ENCODE peak calls at places on chromosomes 11 and 22, in seven cellular contexts. One of them, this sample, is unnamed.

GRCh38 chr11:77113382-77114088 is 10.9 kb downstream of the OMP start:
- DNase-seq in heart right ventricle: no peak
- DNase-seq in left cardiac atrium: no peak
- DNase-seq in stimulated activated naive B cell treated with anti-CD40 and anti-IgM and Interleukin-4, amounts not matched to agents 10 μg/mL and 1 μg/mL and 100 μg/mL, for 72 hours: no peak
- DNase-seq in GM18507: peak
- DNase-seq in Peyer's patch: peak
- DNase-seq in stimulated activated CD8-positive, alpha-beta memory T cell treated with anti-CD3 and anti-CD28 coated beads, Interleukin-7, amount 100 ng/mL, for 1 hour: no peak
- DNase-seq in this sample: peak

GRCh38 chr11:71998649-71999310 is at the start of gene IL18BP:
- DNase-seq in left cardiac atrium: peak
- DNase-seq in GM18507: peak
- DNase-seq in stimulated activated naive B cell treated with anti-CD40 and anti-IgM and Interleukin-4, amounts not matched to agents 10 μg/mL and 1 μg/mL and 100 μg/mL, for 72 hours: no peak
- DNase-seq in heart right ventricle: no peak
- DNase-seq in stimulated activated CD8-positive, alpha-beta memory T cell treated with anti-CD3 and anti-CD28 coated beads, Interleukin-7, amount 100 ng/mL, for 1 hour: no peak
- DNase-seq in Peyer's patch: no peak
- DNase-seq in this sample: no peak

GRCh38 chr11:19368726-19369364 is 128.1 kb upstream of the E2F8 start:
- DNase-seq in Peyer's patch: no peak
- DNase-seq in stimulated activated naive B cell treated with anti-CD40 and anti-IgM and Interleukin-4, amounts not matched to agents 10 μg/mL and 1 μg/mL and 100 μg/mL, for 72 hours: no peak
- DNase-seq in GM18507: no peak
- DNase-seq in heart right ventricle: no peak
- DNase-seq in left cardiac atrium: no peak
- DNase-seq in stimulated activated CD8-positive, alpha-beta memory T cell treated with anti-CD3 and anti-CD28 coated beads, Interleukin-7, amount 100 ng/mL, for 1 hour: no peak
- DNase-seq in this sample: no peak

GRCh38 chr11:9716275-9717039 is 52.6 kb downstream of the SWAP70 start:
- DNase-seq in stimulated activated naive B cell treated with anti-CD40 and anti-IgM and Interleukin-4, amounts not matched to agents 10 μg/mL and 1 μg/mL and 100 μg/mL, for 72 hours: peak
- DNase-seq in left cardiac atrium: peak
- DNase-seq in heart right ventricle: no peak
- DNase-seq in Peyer's patch: no peak
- DNase-seq in stimulated activated CD8-positive, alpha-beta memory T cell treated with anti-CD3 and anti-CD28 coated beads, Interleukin-7, amount 100 ng/mL, for 1 hour: no peak
- DNase-seq in GM18507: no peak
- DNase-seq in this sample: peak

GRCh38 chr11:12784987-12785386 is 110.8 kb downstream of the TEAD1 start:
- DNase-seq in stimulated activated naive B cell treated with anti-CD40 and anti-IgM and Interleukin-4, amounts not matched to agents 10 μg/mL and 1 μg/mL and 100 μg/mL, for 72 hours: no peak
- DNase-seq in stimulated activated CD8-positive, alpha-beta memory T cell treated with anti-CD3 and anti-CD28 coated beads, Interleukin-7, amount 100 ng/mL, for 1 hour: no peak
- DNase-seq in left cardiac atrium: no peak
- DNase-seq in heart right ventricle: peak
- DNase-seq in Peyer's patch: no peak
- DNase-seq in GM18507: no peak
- DNase-seq in this sample: no peak

GRCh38 chr22:25196326-25196725 is 3.3 kb upstream of the CRYBB3 start:
- DNase-seq in heart right ventricle: no peak
- DNase-seq in GM18507: no peak
- DNase-seq in stimulated activated naive B cell treated with anti-CD40 and anti-IgM and Interleukin-4, amounts not matched to agents 10 μg/mL and 1 μg/mL and 100 μg/mL, for 72 hours: no peak
- DNase-seq in stimulated activated CD8-positive, alpha-beta memory T cell treated with anti-CD3 and anti-CD28 coated beads, Interleukin-7, amount 100 ng/mL, for 1 hour: no peak
- DNase-seq in Peyer's patch: no peak
- DNase-seq in left cardiac atrium: no peak
- DNase-seq in this sample: no peak

GRCh38 chr11:134756811-134757540 is 344.9 kb upstream of the B3GAT1 start:
- DNase-seq in GM18507: no peak
- DNase-seq in stimulated activated naive B cell treated with anti-CD40 and anti-IgM and Interleukin-4, amounts not matched to agents 10 μg/mL and 1 μg/mL and 100 μg/mL, for 72 hours: no peak
- DNase-seq in left cardiac atrium: no peak
- DNase-seq in Peyer's patch: no peak
- DNase-seq in stimulated activated CD8-positive, alpha-beta memory T cell treated with anti-CD3 and anti-CD28 coated beads, Interleukin-7, amount 100 ng/mL, for 1 hour: no peak
- DNase-seq in heart right ventricle: no peak
- DNase-seq in this sample: no peak

GRCh38 chr11:107757661-107758060 is 45.8 kb upstream of the SLN start:
- DNase-seq in stimulated activated CD8-positive, alpha-beta memory T cell treated with anti-CD3 and anti-CD28 coated beads, Interleukin-7, amount 100 ng/mL, for 1 hour: no peak
- DNase-seq in Peyer's patch: no peak
- DNase-seq in left cardiac atrium: no peak
- DNase-seq in heart right ventricle: no peak
- DNase-seq in GM18507: no peak
- DNase-seq in stimulated activated naive B cell treated with anti-CD40 and anti-IgM and Interleukin-4, amounts not matched to agents 10 μg/mL and 1 μg/mL and 100 μg/mL, for 72 hours: no peak
- DNase-seq in this sample: peak

GRCh38 chr11:19913236-19913892 is 200.7 kb downstream of the NAV2 start:
- DNase-seq in stimulated activated CD8-positive, alpha-beta memory T cell treated with anti-CD3 and anti-CD28 coated beads, Interleukin-7, amount 100 ng/mL, for 1 hour: no peak
- DNase-seq in stimulated activated naive B cell treated with anti-CD40 and anti-IgM and Interleukin-4, amounts not matched to agents 10 μg/mL and 1 μg/mL and 100 μg/mL, for 72 hours: no peak
- DNase-seq in GM18507: no peak
- DNase-seq in heart right ventricle: no peak
- DNase-seq in left cardiac atrium: no peak
- DNase-seq in Peyer's patch: no peak
- DNase-seq in this sample: no peak

GRCh38 chr11:47980907-47981621 is 705 bp downstream of the PTPRJ start:
- DNase-seq in stimulated activated CD8-positive, alpha-beta memory T cell treated with anti-CD3 and anti-CD28 coated beads, Interleukin-7, amount 100 ng/mL, for 1 hour: no peak
- DNase-seq in stimulated activated naive B cell treated with anti-CD40 and anti-IgM and Interleukin-4, amounts not matched to agents 10 μg/mL and 1 μg/mL and 100 μg/mL, for 72 hours: no peak
- DNase-seq in GM18507: no peak
- DNase-seq in Peyer's patch: peak
- DNase-seq in left cardiac atrium: peak
- DNase-seq in heart right ventricle: peak
- DNase-seq in this sample: peak

GRCh38 chr11:57596266-57596885 is 1.1 kb upstream of the SERPING1 start:
- DNase-seq in GM18507: no peak
- DNase-seq in left cardiac atrium: no peak
- DNase-seq in heart right ventricle: no peak
- DNase-seq in Peyer's patch: no peak
- DNase-seq in stimulated activated naive B cell treated with anti-CD40 and anti-IgM and Interleukin-4, amounts not matched to agents 10 μg/mL and 1 μg/mL and 100 μg/mL, for 72 hours: no peak
- DNase-seq in stimulated activated CD8-positive, alpha-beta memory T cell treated with anti-CD3 and anti-CD28 coated beads, Interleukin-7, amount 100 ng/mL, for 1 hour: no peak
- DNase-seq in this sample: no peak

GRCh38 chr11:99632969-99633368 is 612.2 kb downstream of the CNTN5 start:
- DNase-seq in Peyer's patch: no peak
- DNase-seq in heart right ventricle: no peak
- DNase-seq in stimulated activated CD8-positive, alpha-beta memory T cell treated with anti-CD3 and anti-CD28 coated beads, Interleukin-7, amount 100 ng/mL, for 1 hour: no peak
- DNase-seq in stimulated activated naive B cell treated with anti-CD40 and anti-IgM and Interleukin-4, amounts not matched to agents 10 μg/mL and 1 μg/mL and 100 μg/mL, for 72 hours: no peak
- DNase-seq in left cardiac atrium: no peak
- DNase-seq in GM18507: no peak
- DNase-seq in this sample: no peak

GRCh38 chr11:69498614-69499175 is 17.2 kb downstream of the LINC01488 start:
- DNase-seq in heart right ventricle: no peak
- DNase-seq in left cardiac atrium: no peak
- DNase-seq in stimulated activated naive B cell treated with anti-CD40 and anti-IgM and Interleukin-4, amounts not matched to agents 10 μg/mL and 1 μg/mL and 100 μg/mL, for 72 hours: no peak
- DNase-seq in stimulated activated CD8-positive, alpha-beta memory T cell treated with anti-CD3 and anti-CD28 coated beads, Interleukin-7, amount 100 ng/mL, for 1 hour: no peak
- DNase-seq in GM18507: no peak
- DNase-seq in Peyer's patch: no peak
- DNase-seq in this sample: no peak

GRCh38 chr11:104661481-104661880 is 236.8 kb downstream of the CASP12 start:
- DNase-seq in heart right ventricle: no peak
- DNase-seq in left cardiac atrium: no peak
- DNase-seq in GM18507: no peak
- DNase-seq in stimulated activated naive B cell treated with anti-CD40 and anti-IgM and Interleukin-4, amounts not matched to agents 10 μg/mL and 1 μg/mL and 100 μg/mL, for 72 hours: no peak
- DNase-seq in stimulated activated CD8-positive, alpha-beta memory T cell treated with anti-CD3 and anti-CD28 coated beads, Interleukin-7, amount 100 ng/mL, for 1 hour: no peak
- DNase-seq in Peyer's patch: no peak
- DNase-seq in this sample: no peak

GRCh38 chr22:30031764-30032468 is 48.3 kb upstream of the HORMAD2 start:
- DNase-seq in GM18507: no peak
- DNase-seq in Peyer's patch: no peak
- DNase-seq in heart right ventricle: no peak
- DNase-seq in stimulated activated CD8-positive, alpha-beta memory T cell treated with anti-CD3 and anti-CD28 coated beads, Interleukin-7, amount 100 ng/mL, for 1 hour: no peak
- DNase-seq in stimulated activated naive B cell treated with anti-CD40 and anti-IgM and Interleukin-4, amounts not matched to agents 10 μg/mL and 1 μg/mL and 100 μg/mL, for 72 hours: no peak
- DNase-seq in left cardiac atrium: no peak
- DNase-seq in this sample: no peak

GRCh38 chr11:1103401-1104360 is 29.0 kb downstream of the MUC2 start:
- DNase-seq in left cardiac atrium: no peak
- DNase-seq in stimulated activated naive B cell treated with anti-CD40 and anti-IgM and Interleukin-4, amounts not matched to agents 10 μg/mL and 1 μg/mL and 100 μg/mL, for 72 hours: no peak
- DNase-seq in Peyer's patch: no peak
- DNase-seq in stimulated activated CD8-positive, alpha-beta memory T cell treated with anti-CD3 and anti-CD28 coated beads, Interleukin-7, amount 100 ng/mL, for 1 hour: no peak
- DNase-seq in GM18507: no peak
- DNase-seq in heart right ventricle: peak
- DNase-seq in this sample: no peak

GRCh38 chr22:49087163-49087562 is 740.5 kb downstream of the BRD1 start:
- DNase-seq in stimulated activated CD8-positive, alpha-beta memory T cell treated with anti-CD3 and anti-CD28 coated beads, Interleukin-7, amount 100 ng/mL, for 1 hour: no peak
- DNase-seq in heart right ventricle: no peak
- DNase-seq in stimulated activated naive B cell treated with anti-CD40 and anti-IgM and Interleukin-4, amounts not matched to agents 10 μg/mL and 1 μg/mL and 100 μg/mL, for 72 hours: no peak
- DNase-seq in left cardiac atrium: peak
- DNase-seq in Peyer's patch: no peak
- DNase-seq in GM18507: no peak
- DNase-seq in this sample: no peak

GRCh38 chr11:5967708-5968107 is 586 bp downstream of the OR56A5 start:
- DNase-seq in stimulated activated naive B cell treated with anti-CD40 and anti-IgM and Interleukin-4, amounts not matched to agents 10 μg/mL and 1 μg/mL and 100 μg/mL, for 72 hours: no peak
- DNase-seq in stimulated activated CD8-positive, alpha-beta memory T cell treated with anti-CD3 and anti-CD28 coated beads, Interleukin-7, amount 100 ng/mL, for 1 hour: no peak
- DNase-seq in Peyer's patch: no peak
- DNase-seq in heart right ventricle: no peak
- DNase-seq in GM18507: no peak
- DNase-seq in left cardiac atrium: no peak
- DNase-seq in this sample: peak

GRCh38 chr11:27563201-27563600 is 56.6 kb upstream of the LIN7C start:
- DNase-seq in stimulated activated CD8-positive, alpha-beta memory T cell treated with anti-CD3 and anti-CD28 coated beads, Interleukin-7, amount 100 ng/mL, for 1 hour: no peak
- DNase-seq in GM18507: no peak
- DNase-seq in stimulated activated naive B cell treated with anti-CD40 and anti-IgM and Interleukin-4, amounts not matched to agents 10 μg/mL and 1 μg/mL and 100 μg/mL, for 72 hours: no peak
- DNase-seq in heart right ventricle: no peak
- DNase-seq in left cardiac atrium: no peak
- DNase-seq in Peyer's patch: no peak
- DNase-seq in this sample: peak

GRCh38 chr11:12100886-12101285 is 9.5 kb upstream of the MICAL2 start:
- DNase-seq in heart right ventricle: no peak
- DNase-seq in Peyer's patch: no peak
- DNase-seq in stimulated activated naive B cell treated with anti-CD40 and anti-IgM and Interleukin-4, amounts not matched to agents 10 μg/mL and 1 μg/mL and 100 μg/mL, for 72 hours: no peak
- DNase-seq in stimulated activated CD8-positive, alpha-beta memory T cell treated with anti-CD3 and anti-CD28 coated beads, Interleukin-7, amount 100 ng/mL, for 1 hour: no peak
- DNase-seq in GM18507: no peak
- DNase-seq in left cardiac atrium: peak
- DNase-seq in this sample: no peak

GRCh38 chr11:102097175-102097574 is 13.1 kb upstream of the YAP1 start:
- DNase-seq in stimulated activated naive B cell treated with anti-CD40 and anti-IgM and Interleukin-4, amounts not matched to agents 10 μg/mL and 1 μg/mL and 100 μg/mL, for 72 hours: no peak
- DNase-seq in GM18507: no peak
- DNase-seq in stimulated activated CD8-positive, alpha-beta memory T cell treated with anti-CD3 and anti-CD28 coated beads, Interleukin-7, amount 100 ng/mL, for 1 hour: no peak
- DNase-seq in Peyer's patch: no peak
- DNase-seq in heart right ventricle: no peak
- DNase-seq in left cardiac atrium: no peak
- DNase-seq in this sample: no peak

GRCh38 chr22:46737976-46738641 is at the start of gene CERK:
- DNase-seq in heart right ventricle: peak
- DNase-seq in Peyer's patch: peak
- DNase-seq in stimulated activated naive B cell treated with anti-CD40 and anti-IgM and Interleukin-4, amounts not matched to agents 10 μg/mL and 1 μg/mL and 100 μg/mL, for 72 hours: peak
- DNase-seq in left cardiac atrium: peak
- DNase-seq in GM18507: peak
- DNase-seq in stimulated activated CD8-positive, alpha-beta memory T cell treated with anti-CD3 and anti-CD28 coated beads, Interleukin-7, amount 100 ng/mL, for 1 hour: peak
- DNase-seq in this sample: no peak

GRCh38 chr11:12150831-12151382 is 40.5 kb downstream of the MICAL2 start:
- DNase-seq in left cardiac atrium: no peak
- DNase-seq in GM18507: no peak
- DNase-seq in stimulated activated CD8-positive, alpha-beta memory T cell treated with anti-CD3 and anti-CD28 coated beads, Interleukin-7, amount 100 ng/mL, for 1 hour: no peak
- DNase-seq in heart right ventricle: no peak
- DNase-seq in Peyer's patch: no peak
- DNase-seq in stimulated activated naive B cell treated with anti-CD40 and anti-IgM and Interleukin-4, amounts not matched to agents 10 μg/mL and 1 μg/mL and 100 μg/mL, for 72 hours: no peak
- DNase-seq in this sample: peak

GRCh38 chr11:36540998-36541397 is 26.8 kb upstream of the RAG1 start:
- DNase-seq in heart right ventricle: no peak
- DNase-seq in stimulated activated CD8-positive, alpha-beta memory T cell treated with anti-CD3 and anti-CD28 coated beads, Interleukin-7, amount 100 ng/mL, for 1 hour: no peak
- DNase-seq in stimulated activated naive B cell treated with anti-CD40 and anti-IgM and Interleukin-4, amounts not matched to agents 10 μg/mL and 1 μg/mL and 100 μg/mL, for 72 hours: peak
- DNase-seq in left cardiac atrium: no peak
- DNase-seq in GM18507: no peak
- DNase-seq in Peyer's patch: peak
- DNase-seq in this sample: peak

GRCh38 chr11:109026891-109027489 is 362.1 kb downstream of the DDX10 start:
- DNase-seq in stimulated activated CD8-positive, alpha-beta memory T cell treated with anti-CD3 and anti-CD28 coated beads, Interleukin-7, amount 100 ng/mL, for 1 hour: no peak
- DNase-seq in left cardiac atrium: no peak
- DNase-seq in stimulated activated naive B cell treated with anti-CD40 and anti-IgM and Interleukin-4, amounts not matched to agents 10 μg/mL and 1 μg/mL and 100 μg/mL, for 72 hours: no peak
- DNase-seq in Peyer's patch: no peak
- DNase-seq in GM18507: no peak
- DNase-seq in heart right ventricle: no peak
- DNase-seq in this sample: no peak

GRCh38 chr11:72446929-72447753 is 12.8 kb upstream of the CLPB start:
- DNase-seq in stimulated activated CD8-positive, alpha-beta memory T cell treated with anti-CD3 and anti-CD28 coated beads, Interleukin-7, amount 100 ng/mL, for 1 hour: no peak
- DNase-seq in heart right ventricle: no peak
- DNase-seq in Peyer's patch: no peak
- DNase-seq in GM18507: no peak
- DNase-seq in left cardiac atrium: no peak
- DNase-seq in stimulated activated naive B cell treated with anti-CD40 and anti-IgM and Interleukin-4, amounts not matched to agents 10 μg/mL and 1 μg/mL and 100 μg/mL, for 72 hours: no peak
- DNase-seq in this sample: peak

GRCh38 chr11:3810446-3810845 is 2.1 kb downstream of the PGAP2 start:
- DNase-seq in Peyer's patch: no peak
- DNase-seq in stimulated activated CD8-positive, alpha-beta memory T cell treated with anti-CD3 and anti-CD28 coated beads, Interleukin-7, amount 100 ng/mL, for 1 hour: no peak
- DNase-seq in GM18507: no peak
- DNase-seq in stimulated activated naive B cell treated with anti-CD40 and anti-IgM and Interleukin-4, amounts not matched to agents 10 μg/mL and 1 μg/mL and 100 μg/mL, for 72 hours: no peak
- DNase-seq in left cardiac atrium: no peak
- DNase-seq in heart right ventricle: no peak
- DNase-seq in this sample: no peak

GRCh38 chr11:17563248-17563647 is 16.2 kb downstream of the OTOG start:
- DNase-seq in left cardiac atrium: no peak
- DNase-seq in stimulated activated naive B cell treated with anti-CD40 and anti-IgM and Interleukin-4, amounts not matched to agents 10 μg/mL and 1 μg/mL and 100 μg/mL, for 72 hours: no peak
- DNase-seq in Peyer's patch: no peak
- DNase-seq in heart right ventricle: no peak
- DNase-seq in stimulated activated CD8-positive, alpha-beta memory T cell treated with anti-CD3 and anti-CD28 coated beads, Interleukin-7, amount 100 ng/mL, for 1 hour: no peak
- DNase-seq in GM18507: no peak
- DNase-seq in this sample: peak

GRCh38 chr22:32796865-32797573 is 4.5 kb upstream of the TIMP3 start:
- DNase-seq in stimulated activated CD8-positive, alpha-beta memory T cell treated with anti-CD3 and anti-CD28 coated beads, Interleukin-7, amount 100 ng/mL, for 1 hour: peak
- DNase-seq in left cardiac atrium: peak
- DNase-seq in stimulated activated naive B cell treated with anti-CD40 and anti-IgM and Interleukin-4, amounts not matched to agents 10 μg/mL and 1 μg/mL and 100 μg/mL, for 72 hours: peak
- DNase-seq in Peyer's patch: peak
- DNase-seq in heart right ventricle: peak
- DNase-seq in GM18507: peak
- DNase-seq in this sample: peak

GRCh38 chr22:46588279-46589140 is 31.7 kb upstream of the GRAMD4 start:
- DNase-seq in heart right ventricle: peak
- DNase-seq in Peyer's patch: peak
- DNase-seq in GM18507: no peak
- DNase-seq in left cardiac atrium: peak
- DNase-seq in stimulated activated CD8-positive, alpha-beta memory T cell treated with anti-CD3 and anti-CD28 coated beads, Interleukin-7, amount 100 ng/mL, for 1 hour: no peak
- DNase-seq in stimulated activated naive B cell treated with anti-CD40 and anti-IgM and Interleukin-4, amounts not matched to agents 10 μg/mL and 1 μg/mL and 100 μg/mL, for 72 hours: no peak
- DNase-seq in this sample: no peak